ENCODE peak calls at places on chromosome 4, in nine cellular contexts. One of them, this sample, is unnamed.

GRCh38 chr4:30770049-30770549 is 49.9 kb downstream of the PCDH7 start:
- DNase-seq in CD4-positive, alpha-beta T cell: no peak
- DNase-seq in pancreas: no peak
- DNase-seq in psoas muscle: no peak
- DNase-seq in CD8-positive, alpha-beta T cell: no peak
- DNase-seq in AG09309: peak; percentile 55
- DNase-seq in HCT116: peak; percentile 97
- DNase-seq in heart left ventricle: no peak
- DNase-seq in SK-N-SH: no peak
- DNase-seq in this sample: no peak

GRCh38 chr4:142353149-142353738 is 492.9 kb downstream of the INPP4B start:
- DNase-seq in CD4-positive, alpha-beta T cell: no peak
- DNase-seq in pancreas: no peak
- DNase-seq in psoas muscle: no peak
- DNase-seq in CD8-positive, alpha-beta T cell: no peak
- DNase-seq in AG09309: peak; percentile 62
- DNase-seq in HCT116: peak; percentile 69
- DNase-seq in heart left ventricle: no peak
- DNase-seq in SK-N-SH: no peak
- DNase-seq in this sample: no peak

GRCh38 chr4:3387154-3387942 is 54.4 kb upstream of the HGFAC start:
- DNase-seq in CD4-positive, alpha-beta T cell: no peak
- DNase-seq in pancreas: no peak
- DNase-seq in psoas muscle: no peak
- DNase-seq in CD8-positive, alpha-beta T cell: no peak
- DNase-seq in AG09309: no peak
- DNase-seq in HCT116: no peak
- DNase-seq in heart left ventricle: no peak
- DNase-seq in SK-N-SH: no peak
- DNase-seq in this sample: no peak

GRCh38 chr4:2714071-2714770 is 41.9 kb downstream of the TNIP2 start:
- DNase-seq in CD4-positive, alpha-beta T cell: peak; percentile 19
- DNase-seq in pancreas: no peak
- DNase-seq in psoas muscle: no peak
- DNase-seq in CD8-positive, alpha-beta T cell: no peak
- DNase-seq in AG09309: no peak
- DNase-seq in HCT116: no peak
- DNase-seq in heart left ventricle: peak; percentile 42
- DNase-seq in SK-N-SH: peak; percentile 62
- DNase-seq in this sample: no peak

GRCh38 chr4:143559757-143560147 is 46.2 kb downstream of the SMARCA5 start:
- DNase-seq in CD4-positive, alpha-beta T cell: no peak
- DNase-seq in pancreas: no peak
- DNase-seq in psoas muscle: no peak
- DNase-seq in CD8-positive, alpha-beta T cell: no peak
- DNase-seq in AG09309: no peak
- DNase-seq in HCT116: no peak
- DNase-seq in heart left ventricle: peak; percentile 33
- DNase-seq in SK-N-SH: peak; percentile 53
- DNase-seq in this sample: no peak

GRCh38 chr4:163484906-163485305 is 9.6 kb upstream of the TMA16 start:
- DNase-seq in CD4-positive, alpha-beta T cell: peak; percentile 38
- DNase-seq in pancreas: peak; percentile 23
- DNase-seq in psoas muscle: no peak
- DNase-seq in CD8-positive, alpha-beta T cell: peak; percentile 35
- DNase-seq in AG09309: no peak
- DNase-seq in HCT116: peak; percentile 50
- DNase-seq in heart left ventricle: peak; percentile 36
- DNase-seq in SK-N-SH: peak; percentile 63
- DNase-seq in this sample: no peak

GRCh38 chr4:182074842-182075241 is 168.4 kb upstream of the TENM3 start:
- DNase-seq in CD4-positive, alpha-beta T cell: no peak
- DNase-seq in pancreas: no peak
- DNase-seq in psoas muscle: no peak
- DNase-seq in CD8-positive, alpha-beta T cell: no peak
- DNase-seq in AG09309: peak; percentile 16
- DNase-seq in HCT116: no peak
- DNase-seq in heart left ventricle: no peak
- DNase-seq in SK-N-SH: no peak
- DNase-seq in this sample: no peak

GRCh38 chr4:80507507-80507906 is 172.0 kb downstream of the CFAP299 start:
- DNase-seq in CD4-positive, alpha-beta T cell: no peak
- DNase-seq in pancreas: no peak
- DNase-seq in psoas muscle: no peak
- DNase-seq in CD8-positive, alpha-beta T cell: no peak
- DNase-seq in AG09309: no peak
- DNase-seq in HCT116: no peak
- DNase-seq in heart left ventricle: no peak
- DNase-seq in SK-N-SH: no peak
- DNase-seq in this sample: no peak

GRCh38 chr4:73341454-73341853 is 62.6 kb upstream of the ALB start:
- DNase-seq in CD4-positive, alpha-beta T cell: no peak
- DNase-seq in pancreas: peak; percentile 56
- DNase-seq in psoas muscle: no peak
- DNase-seq in CD8-positive, alpha-beta T cell: no peak
- DNase-seq in AG09309: peak; percentile 13
- DNase-seq in HCT116: peak; percentile 33
- DNase-seq in heart left ventricle: no peak
- DNase-seq in SK-N-SH: peak; percentile 11
- DNase-seq in this sample: no peak

GRCh38 chr4:17066972-17067371 is 168.5 kb upstream of the LDB2 start:
- DNase-seq in CD4-positive, alpha-beta T cell: no peak
- DNase-seq in pancreas: no peak
- DNase-seq in psoas muscle: no peak
- DNase-seq in CD8-positive, alpha-beta T cell: no peak
- DNase-seq in AG09309: peak; percentile 70
- DNase-seq in HCT116: no peak
- DNase-seq in heart left ventricle: no peak
- DNase-seq in SK-N-SH: no peak
- DNase-seq in this sample: no peak

GRCh38 chr4:45527160-45527559 is 596.7 kb downstream of the GABRG1 start:
- DNase-seq in CD4-positive, alpha-beta T cell: no peak
- DNase-seq in pancreas: no peak
- DNase-seq in psoas muscle: no peak
- DNase-seq in CD8-positive, alpha-beta T cell: no peak
- DNase-seq in AG09309: no peak
- DNase-seq in HCT116: no peak
- DNase-seq in heart left ventricle: no peak
- DNase-seq in SK-N-SH: no peak
- DNase-seq in this sample: no peak

GRCh38 chr4:122091836-122092235 is 60.3 kb upstream of the BLTP1 start:
- DNase-seq in CD4-positive, alpha-beta T cell: no peak
- DNase-seq in pancreas: no peak
- DNase-seq in psoas muscle: no peak
- DNase-seq in CD8-positive, alpha-beta T cell: no peak
- DNase-seq in AG09309: no peak
- DNase-seq in HCT116: no peak
- DNase-seq in heart left ventricle: no peak
- DNase-seq in SK-N-SH: no peak
- DNase-seq in this sample: no peak

GRCh38 chr4:157012296-157012695 is 40.7 kb upstream of the PDGFC start:
- DNase-seq in CD4-positive, alpha-beta T cell: no peak
- DNase-seq in pancreas: no peak
- DNase-seq in psoas muscle: no peak
- DNase-seq in CD8-positive, alpha-beta T cell: no peak
- DNase-seq in AG09309: no peak
- DNase-seq in HCT116: no peak
- DNase-seq in heart left ventricle: no peak
- DNase-seq in SK-N-SH: no peak
- DNase-seq in this sample: no peak

GRCh38 chr4:2036327-2036726 is 22.8 kb upstream of the NAT8L start:
- DNase-seq in CD4-positive, alpha-beta T cell: no peak
- DNase-seq in pancreas: no peak
- DNase-seq in psoas muscle: no peak
- DNase-seq in CD8-positive, alpha-beta T cell: no peak
- DNase-seq in AG09309: no peak
- DNase-seq in HCT116: no peak
- DNase-seq in heart left ventricle: no peak
- DNase-seq in SK-N-SH: no peak
- DNase-seq in this sample: no peak

GRCh38 chr4:106334732-106335131 is 18.4 kb downstream of the AIMP1 start:
- DNase-seq in CD4-positive, alpha-beta T cell: no peak
- DNase-seq in pancreas: no peak
- DNase-seq in psoas muscle: no peak
- DNase-seq in CD8-positive, alpha-beta T cell: no peak
- DNase-seq in AG09309: no peak
- DNase-seq in HCT116: no peak
- DNase-seq in heart left ventricle: no peak
- DNase-seq in SK-N-SH: no peak
- DNase-seq in this sample: no peak

GRCh38 chr4:165364452-165365080 is 14.2 kb upstream of the CPE start:
- DNase-seq in CD4-positive, alpha-beta T cell: no peak
- DNase-seq in pancreas: no peak
- DNase-seq in psoas muscle: no peak
- DNase-seq in CD8-positive, alpha-beta T cell: no peak
- DNase-seq in AG09309: no peak
- DNase-seq in HCT116: no peak
- DNase-seq in heart left ventricle: no peak
- DNase-seq in SK-N-SH: no peak
- DNase-seq in this sample: no peak

GRCh38 chr4:2041234-2042130 is 17.6 kb upstream of the NAT8L start:
- DNase-seq in CD4-positive, alpha-beta T cell: peak; percentile 69
- DNase-seq in pancreas: peak; percentile 75
- DNase-seq in psoas muscle: peak; percentile 78
- DNase-seq in CD8-positive, alpha-beta T cell: peak; percentile 81
- DNase-seq in AG09309: peak; percentile 3
- DNase-seq in HCT116: peak; percentile 67
- DNase-seq in heart left ventricle: peak; percentile 83
- DNase-seq in SK-N-SH: peak; percentile 98
- DNase-seq in this sample: peak; percentile 80

GRCh38 chr4:53956454-53956853 is 108.0 kb downstream of the CHIC2 start:
- DNase-seq in CD4-positive, alpha-beta T cell: no peak
- DNase-seq in pancreas: no peak
- DNase-seq in psoas muscle: no peak
- DNase-seq in CD8-positive, alpha-beta T cell: no peak
- DNase-seq in AG09309: no peak
- DNase-seq in HCT116: no peak
- DNase-seq in heart left ventricle: no peak
- DNase-seq in SK-N-SH: peak; percentile 56
- DNase-seq in this sample: no peak

GRCh38 chr4:3644849-3645627 is 112.8 kb upstream of the LRPAP1 start:
- DNase-seq in CD4-positive, alpha-beta T cell: no peak
- DNase-seq in pancreas: no peak
- DNase-seq in psoas muscle: no peak
- DNase-seq in CD8-positive, alpha-beta T cell: no peak
- DNase-seq in AG09309: no peak
- DNase-seq in HCT116: no peak
- DNase-seq in heart left ventricle: no peak
- DNase-seq in SK-N-SH: no peak
- DNase-seq in this sample: no peak

GRCh38 chr4:139761461-139761860 is 95.8 kb downstream of the MGST2 start:
- DNase-seq in CD4-positive, alpha-beta T cell: no peak
- DNase-seq in pancreas: no peak
- DNase-seq in psoas muscle: no peak
- DNase-seq in CD8-positive, alpha-beta T cell: no peak
- DNase-seq in AG09309: no peak
- DNase-seq in HCT116: peak; percentile 24
- DNase-seq in heart left ventricle: no peak
- DNase-seq in SK-N-SH: peak; percentile 32
- DNase-seq in this sample: no peak
- TF ChIP-seq CTCF in CD4-positive, alpha-beta T cell: no peak
- TF ChIP-seq CTCF in pancreas: no peak
- TF ChIP-seq CTCF in psoas muscle: peak; percentile 30
- TF ChIP-seq CTCF in CD8-positive, alpha-beta T cell: no peak
- TF ChIP-seq CTCF in AG09309: peak; percentile 26
- TF ChIP-seq CTCF in HCT116: peak; percentile 58
- TF ChIP-seq CTCF in heart left ventricle: peak; percentile 36
- TF ChIP-seq CTCF in SK-N-SH: peak; percentile 45
- TF ChIP-seq CTCF in this sample: no peak

GRCh38 chr4:147984065-147984777 is 252.3 kb downstream of the ARHGAP10 start:
- DNase-seq in CD4-positive, alpha-beta T cell: no peak
- DNase-seq in pancreas: no peak
- DNase-seq in psoas muscle: no peak
- DNase-seq in CD8-positive, alpha-beta T cell: no peak
- DNase-seq in AG09309: no peak
- DNase-seq in HCT116: peak; percentile 13
- DNase-seq in heart left ventricle: no peak
- DNase-seq in SK-N-SH: peak; percentile 55
- DNase-seq in this sample: no peak
- TF ChIP-seq CTCF in CD4-positive, alpha-beta T cell: peak; percentile 47
- TF ChIP-seq CTCF in pancreas: peak; percentile 13
- TF ChIP-seq CTCF in psoas muscle: peak; percentile 67
- TF ChIP-seq CTCF in CD8-positive, alpha-beta T cell: peak; percentile 60
- TF ChIP-seq CTCF in AG09309: peak; percentile 82
- TF ChIP-seq CTCF in HCT116: peak; percentile 76
- TF ChIP-seq CTCF in heart left ventricle: peak; percentile 67
- TF ChIP-seq CTCF in SK-N-SH: peak; percentile 76
- TF ChIP-seq CTCF in this sample: no peak

GRCh38 chr4:102500371-102501175 is 586 bp upstream of the NFKB1 start:
- DNase-seq in CD4-positive, alpha-beta T cell: no peak
- DNase-seq in pancreas: peak; percentile 61
- DNase-seq in psoas muscle: peak; percentile 55
- DNase-seq in CD8-positive, alpha-beta T cell: peak; percentile 17
- DNase-seq in AG09309: no peak
- DNase-seq in HCT116: no peak
- DNase-seq in heart left ventricle: peak; percentile 84
- DNase-seq in SK-N-SH: peak; percentile 73
- DNase-seq in this sample: no peak
- TF ChIP-seq CTCF in CD4-positive, alpha-beta T cell: no peak
- TF ChIP-seq CTCF in pancreas: no peak
- TF ChIP-seq CTCF in psoas muscle: no peak
- TF ChIP-seq CTCF in CD8-positive, alpha-beta T cell: no peak
- TF ChIP-seq CTCF in AG09309: peak; percentile 13
- TF ChIP-seq CTCF in HCT116: peak; percentile 26
- TF ChIP-seq CTCF in heart left ventricle: no peak
- TF ChIP-seq CTCF in SK-N-SH: peak; percentile 22
- TF ChIP-seq CTCF in this sample: no peak

GRCh38 chr4:71945791-71946190 is 86.0 kb upstream of the NPFFR2 start:
- DNase-seq in CD4-positive, alpha-beta T cell: no peak
- DNase-seq in pancreas: no peak
- DNase-seq in psoas muscle: no peak
- DNase-seq in CD8-positive, alpha-beta T cell: no peak
- DNase-seq in AG09309: no peak
- DNase-seq in HCT116: no peak
- DNase-seq in heart left ventricle: no peak
- DNase-seq in SK-N-SH: no peak
- DNase-seq in this sample: no peak

GRCh38 chr4:71938776-71939175 is 93.0 kb upstream of the NPFFR2 start:
- DNase-seq in CD4-positive, alpha-beta T cell: no peak
- DNase-seq in pancreas: no peak
- DNase-seq in psoas muscle: no peak
- DNase-seq in CD8-positive, alpha-beta T cell: no peak
- DNase-seq in AG09309: no peak
- DNase-seq in HCT116: no peak
- DNase-seq in heart left ventricle: no peak
- DNase-seq in SK-N-SH: no peak
- DNase-seq in this sample: no peak

GRCh38 chr4:71944956-71945355 is 86.8 kb upstream of the NPFFR2 start:
- DNase-seq in CD4-positive, alpha-beta T cell: no peak
- DNase-seq in pancreas: no peak
- DNase-seq in psoas muscle: no peak
- DNase-seq in CD8-positive, alpha-beta T cell: no peak
- DNase-seq in AG09309: no peak
- DNase-seq in HCT116: no peak
- DNase-seq in heart left ventricle: no peak
- DNase-seq in SK-N-SH: no peak
- DNase-seq in this sample: no peak

DNA sequence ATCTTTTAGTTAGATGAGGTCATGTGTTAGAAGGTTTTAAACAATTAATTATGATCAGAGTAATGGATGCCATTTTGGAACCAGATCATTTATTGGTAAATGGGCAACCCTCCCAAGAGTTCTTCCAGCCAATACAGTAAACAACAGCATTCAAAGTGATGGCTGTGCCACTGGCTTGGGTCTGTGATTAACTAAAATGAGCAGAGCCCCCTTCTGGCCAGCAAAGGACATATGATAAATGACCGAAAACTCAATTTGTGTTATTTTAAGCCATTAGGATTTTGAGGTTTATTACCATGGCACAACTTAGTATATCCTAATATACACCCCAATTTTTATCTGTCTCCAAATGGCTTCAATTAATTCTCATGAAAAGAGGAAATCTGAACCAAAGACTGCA is 90.8 kb upstream of the NPFFR2 start:
- DNase-seq in CD4-positive, alpha-beta T cell: no peak
- DNase-seq in pancreas: peak; percentile 15
- DNase-seq in psoas muscle: no peak
- DNase-seq in CD8-positive, alpha-beta T cell: no peak
- DNase-seq in AG09309: no peak
- DNase-seq in HCT116: peak; percentile 1
- DNase-seq in heart left ventricle: no peak
- DNase-seq in SK-N-SH: peak; percentile 17
- DNase-seq in this sample: no peak
- TF ChIP-seq CTCF in CD4-positive, alpha-beta T cell: no peak
- TF ChIP-seq CTCF in pancreas: no peak
- TF ChIP-seq CTCF in psoas muscle: no peak
- TF ChIP-seq CTCF in CD8-positive, alpha-beta T cell: no peak
- TF ChIP-seq CTCF in AG09309: peak; percentile 33
- TF ChIP-seq CTCF in HCT116: peak; percentile 16
- TF ChIP-seq CTCF in heart left ventricle: peak; percentile 36
- TF ChIP-seq CTCF in SK-N-SH: peak; percentile 63
- TF ChIP-seq CTCF in this sample: no peak